ENCODE peak calls at places on chromosomes 5 and 9, in seven cellular contexts. G is mesothelial cell of epicardium; F is RCC 7860; T is NCI-H1694; B is kidney glomerular epithelial cell; R is cardiac septum; P is stimulated activated naive CD8-positive, alpha-beta T cell treated with anti-CD3 and anti-CD28 coated beads, Interleukin-15, amount 100 ng/mL, for 72 hours. D is an unnamed sample.

GRCh38 chr9:127128341-127129072 is 6.1 kb upstream of the ANGPTL2 start:
- DNase-seq in G (peak), F (no peak), T (no peak), B (no peak), R (peak), P (no peak), D (no peak)

GRCh38 chr5:34685485-34686197 is 29.5 kb downstream of the RAI14 start:
- DNase-seq in G (no peak), F (peak), T (no peak), B (peak), R (no peak), P (no peak), D (no peak)

GRCh38 chr5:87282254-87282653 is 14.6 kb downstream of the RASA1 start:
- DNase-seq in G (no peak), F (no peak), T (no peak), B (no peak), R (no peak), P (no peak), D (no peak)

GRCh38 chr9:91219557-91219956 is 142.2 kb downstream of the AUH start:
- DNase-seq in G (no peak), F (no peak), T (no peak), B (no peak), R (no peak), P (no peak), D (no peak)

GRCh38 chr5:130868186-130868821 is 296.8 kb downstream of the HINT1 start:
- DNase-seq in G (no peak), F (no peak), T (no peak), B (no peak), R (no peak), P (no peak), D (no peak)

GRCh38 chr9:127979333-127980055 is 1.3 kb downstream of the EEIG1 start:
- DNase-seq in G (no peak), F (no peak), T (no peak), B (peak), R (no peak), P (peak), D (no peak)

GRCh38 chr5:104512063-104512798 is 949.6 kb upstream of the NUDT12 start:
- DNase-seq in G (no peak), F (no peak), T (no peak), B (no peak), R (no peak), P (no peak), D (no peak)

GRCh38 chr9:128218518-128219389 is 15.6 kb downstream of the DNM1 start:
- DNase-seq in G (peak), F (no peak), T (no peak), B (peak), R (peak), P (peak), D (peak)

GRCh38 chr9:130443840-130444492 is 795 bp upstream of the ASS1 start:
- DNase-seq in G (no peak), F (no peak), T (no peak), B (no peak), R (no peak), P (no peak), D (no peak)

GRCh38 chr9:14236586-14236985 is 77.4 kb downstream of the NFIB start:
- DNase-seq in G (no peak), F (no peak), T (no peak), B (no peak), R (no peak), P (no peak), D (no peak)

GRCh38 chr9:101705135-101705661 is 33.2 kb downstream of the GRIN3A start:
- DNase-seq in G (peak), F (no peak), T (no peak), B (peak), R (no peak), P (peak), D (no peak)

GRCh38 chr9:134028575-134029247 is 3.4 kb downstream of the BRD3OS start:
- DNase-seq in G (no peak), F (no peak), T (no peak), B (no peak), R (no peak), P (no peak), D (no peak)

GRCh38 chr5:41966706-41967105 is 41.6 kb downstream of the FBXO4 start:
- DNase-seq in G (no peak), F (no peak), T (no peak), B (no peak), R (no peak), P (no peak), D (no peak)

GRCh38 chr5:153299891-153300290 is 190.6 kb upstream of the GRIA1 start:
- DNase-seq in G (no peak), F (no peak), T (no peak), B (no peak), R (no peak), P (no peak), D (no peak)

GRCh38 chr5:36389245-36389644 is 87.5 kb upstream of the RANBP3L start:
- DNase-seq in G (no peak), F (no peak), T (no peak), B (no peak), R (no peak), P (no peak), D (no peak)

GRCh38 chr5:17255471-17256016 is 38.1 kb downstream of the BASP1 start:
- DNase-seq in G (no peak), F (no peak), T (no peak), B (no peak), R (no peak), P (no peak), D (no peak)

GRCh38 chr9:19231126-19232035 is 888 bp downstream of the DENND4C start:
- DNase-seq in G (no peak), F (no peak), T (no peak), B (peak), R (peak), P (no peak), D (no peak)

D was measured in progenitor cell of endocrine pancreas.